ENCODE peak calls at places on chromosomes 5 and 9, in nine cellular contexts. W is HCT116; M is cardiac fibroblast; R is mucosa of descending colon; F is spleen; H is mesothelial cell of epicardium; A is CD8-positive, alpha-beta T cell; C is astrocyte of the spinal cord; J is fibroblast of the aortic adventitia. T is an unnamed sample.

GRCh38 chr9:119304566-119304965 is 64.7 kb downstream of the BRINP1 start:
- DNase-seq in W (no peak), M (no peak), R (no peak), F (no peak), H (no peak), A (no peak), C (no peak), J (no peak), T (no peak)

GRCh38 chr5:58849995-58850667 is 267.3 kb downstream of the RAB3C start:
- DNase-seq in W (peak), M (peak), R (peak), F (no peak), H (peak), A (no peak), C (peak), J (peak), T (no peak)

GRCh38 chr9:122125158-122125890 is 32.2 kb upstream of the TTLL11 start:
- DNase-seq in W (peak), M (peak), R (peak), F (peak), H (peak), A (peak), C (peak), J (peak), T (peak)

GRCh38 chr5:84450617-84451414 is 66.1 kb upstream of the EDIL3 start:
- DNase-seq in W (no peak), M (peak), R (no peak), F (no peak), H (no peak), A (no peak), C (peak), J (peak), T (no peak)

GRCh38 chr5:15683332-15683731 is 183.4 kb downstream of the FBXL7 start:
- DNase-seq in W (no peak), M (peak), R (peak), F (no peak), H (no peak), A (no peak), C (no peak), J (no peak), T (no peak)

GRCh38 chr9:631596-631995 is 209.9 kb upstream of the DMRT1 start:
- DNase-seq in W (no peak), M (no peak), R (no peak), F (no peak), H (no peak), A (no peak), C (peak), J (no peak), T (no peak)

GRCh38 chr5:159304961-159305595 is 25.2 kb downstream of the IL12B start:
- DNase-seq in W (no peak), M (no peak), R (no peak), F (no peak), H (no peak), A (no peak), C (peak), J (no peak), T (no peak)

GRCh38 chr5:129460121-129460950 is at the start of gene ADAMTS19:
- DNase-seq in W (no peak), M (peak), R (peak), F (no peak), H (peak), A (no peak), C (peak), J (peak), T (no peak)

GRCh38 chr5:125023673-125024072 is 277.2 kb upstream of the ZNF608 start:
- DNase-seq in W (no peak), M (no peak), R (no peak), F (no peak), H (no peak), A (no peak), C (no peak), J (peak), T (no peak)

GRCh38 chr5:93586948-93587918 is 4.2 kb downstream of the NR2F1 start:
- DNase-seq in W (no peak), M (no peak), R (no peak), F (no peak), H (no peak), A (no peak), C (peak), J (no peak), T (no peak)

GRCh38 chr5:11547730-11548129 is 356.5 kb downstream of the CTNND2 start:
- DNase-seq in W (no peak), M (no peak), R (no peak), F (no peak), H (no peak), A (no peak), C (no peak), J (no peak), T (no peak)

GRCh38 chr5:53249529-53249928 is 140.0 kb upstream of the MOCS2 start:
- DNase-seq in W (no peak), M (peak), R (no peak), F (no peak), H (no peak), A (no peak), C (peak), J (peak), T (no peak)

GRCh38 chr5:659496-660263 is 33.5 kb downstream of the TPPP start:
- DNase-seq in W (no peak), M (no peak), R (peak), F (no peak), H (no peak), A (no peak), C (no peak), J (no peak), T (no peak)

GRCh38 chr9:89173072-89173471 is 5.5 kb downstream of the SHC3 start:
- DNase-seq in W (no peak), M (no peak), R (no peak), F (no peak), H (no peak), A (no peak), C (no peak), J (no peak), T (no peak)

GRCh38 chr9:89171231-89171630 is 7.4 kb downstream of the SHC3 start:
- DNase-seq in W (no peak), M (peak), R (no peak), F (no peak), H (no peak), A (no peak), C (no peak), J (peak), T (no peak)

GRCh38 chr9:89172398-89172797 is 6.2 kb downstream of the SHC3 start:
- DNase-seq in W (no peak), M (no peak), R (no peak), F (no peak), H (no peak), A (no peak), C (no peak), J (no peak), T (no peak)

GRCh38 chr9:89168901-89169813 is 9.5 kb downstream of the SHC3 start:
- DNase-seq in W (no peak), M (no peak), R (no peak), F (no peak), H (no peak), A (no peak), C (no peak), J (no peak), T (no peak)

GRCh38 chr9:89171693-89172092 is 6.9 kb downstream of the SHC3 start:
- DNase-seq in W (no peak), M (no peak), R (no peak), F (no peak), H (no peak), A (no peak), C (no peak), J (no peak), T (no peak)
- TF ChIP-seq CTCF in W (peak), M (no peak), R (no peak), F (no peak), H (no peak), A (no peak), C (peak), J (no peak), T (no peak)

GRCh38 chr5:140175367-140176027 is 509 bp downstream of the CYSTM1 start:
- DNase-seq in W (no peak), M (peak), R (peak), F (peak), H (peak), A (peak), C (peak), J (peak), T (peak)
- TF ChIP-seq CTCF in W (peak), M (peak), R (no peak), F (no peak), H (no peak), A (no peak), C (peak), J (peak), T (no peak)

DNA sequence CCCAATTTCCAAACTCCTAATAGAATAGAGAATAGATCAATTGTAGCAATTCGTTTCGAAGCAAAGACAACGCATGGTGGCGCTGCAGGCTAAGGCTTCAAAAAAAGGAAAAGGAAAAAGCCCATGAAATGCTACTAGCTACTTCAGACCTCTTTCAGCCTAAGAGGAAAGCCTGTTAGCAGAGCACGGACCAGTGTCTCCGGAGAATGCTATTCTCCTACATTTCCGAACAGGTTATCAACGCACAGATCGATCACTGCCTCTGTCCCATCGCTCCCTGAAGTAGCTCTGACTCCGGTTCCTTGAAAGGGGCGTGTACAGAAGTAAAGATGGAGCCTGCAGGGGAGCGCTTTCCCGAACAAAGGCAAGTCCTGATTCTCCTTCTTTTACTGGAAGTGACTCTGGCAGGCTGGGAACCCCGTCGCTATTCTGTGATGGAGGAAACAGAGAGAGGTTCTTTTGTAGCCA is at the start of gene PCDHB15:
- DNase-seq in W (no peak), M (peak), R (no peak), F (no peak), H (no peak), A (no peak), C (no peak), J (no peak), T (no peak)
- TF ChIP-seq CTCF in W (peak), M (no peak), R (no peak), F (no peak), H (no peak), A (no peak), C (no peak), J (no peak), T (no peak)

GRCh38 chr5:157473383-157474370 is 13.7 kb downstream of the NIPAL4 start:
- DNase-seq in W (no peak), M (peak), R (no peak), F (no peak), H (no peak), A (no peak), C (peak), J (peak), T (no peak)

GRCh38 chr5:157469687-157470086 is 9.7 kb downstream of the NIPAL4 start:
- DNase-seq in W (no peak), M (no peak), R (no peak), F (no peak), H (no peak), A (no peak), C (no peak), J (no peak), T (no peak)

GRCh38 chr5:157470616-157471015 is 10.6 kb downstream of the NIPAL4 start:
- DNase-seq in W (no peak), M (no peak), R (no peak), F (no peak), H (no peak), A (no peak), C (no peak), J (no peak), T (no peak)

GRCh38 chr5:157469073-157469472 is 9.1 kb downstream of the NIPAL4 start:
- DNase-seq in W (no peak), M (no peak), R (no peak), F (no peak), H (no peak), A (no peak), C (no peak), J (no peak), T (no peak)

DNA sequence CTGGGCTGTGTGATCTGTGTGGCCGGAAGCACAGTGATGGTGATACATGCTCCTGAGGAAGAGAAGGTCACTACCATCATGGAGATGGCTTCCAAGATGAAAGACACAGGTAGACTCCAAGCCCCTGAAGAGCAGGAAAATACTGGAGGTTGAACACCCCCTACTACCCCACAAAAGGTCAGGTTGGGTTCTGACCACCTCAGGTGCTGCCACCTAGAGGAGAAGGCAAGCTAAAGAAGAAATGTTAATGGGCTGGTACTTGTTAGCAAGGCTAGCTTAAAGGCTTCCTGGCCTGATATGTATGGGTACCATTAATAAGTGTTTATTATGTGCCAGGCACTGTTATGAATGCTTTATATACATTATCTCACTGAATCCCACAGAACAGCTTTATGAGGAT is 11.7 kb downstream of the NIPAL4 start:
- DNase-seq in W (peak), M (peak), R (no peak), F (no peak), H (no peak), A (no peak), C (no peak), J (peak), T (no peak)
- TF ChIP-seq CTCF in W (peak), M (peak), R (no peak), F (no peak), H (peak), A (no peak), C (peak), J (peak), T (no peak)

GRCh38 chr5:80656425-80656824 is 1.6 kb upstream of the DHFR start:
- DNase-seq in W (no peak), M (no peak), R (no peak), F (no peak), H (no peak), A (no peak), C (no peak), J (no peak), T (no peak)
- TF ChIP-seq CTCF in W (peak), M (no peak), R (no peak), F (no peak), H (no peak), A (no peak), C (no peak), J (peak), T (no peak)

T was measured in activated B cell treated with CpG ODN at 0.5 μM for 24 hours.